ENCODE peak calls at places on chromosomes 6 and 20, in five cellular contexts. P is heart left ventricle, G is activated B cell treated with CpG ODN at 0.5 μM for 24 hours, D is skeletal muscle cell, T is fibroblast of mammary gland. H is an unnamed sample.

GRCh38 chr6:156910938-156911337 is 133.8 kb downstream of the ARID1B start:
- DNase-seq in P (no peak), D (no peak), G (no peak), T (peak), H (no peak)

GRCh38 chr20:919491-919916 is 3.4 kb upstream of the ANGPT4 start:
- DNase-seq in T (no peak), P (no peak), G (no peak), D (no peak), H (no peak)

GRCh38 chr6:10610289-10610688 is 84.1 kb downstream of the C6orf52 start:
- DNase-seq in P (peak), D (no peak), T (peak), G (no peak), H (peak)

GRCh38 chr6:35611235-35611634 is 77.5 kb downstream of the FKBP5 start:
- DNase-seq in D (no peak), P (no peak), G (no peak), T (peak), H (no peak)

GRCh38 chr6:18795726-18796125 is 408.6 kb downstream of the RNF144B start:
- DNase-seq in G (no peak), P (no peak), T (no peak), D (no peak), H (no peak)

GRCh38 chr6:6418421-6418820 is 98.0 kb upstream of the F13A1 start:
- DNase-seq in D (no peak), G (no peak), T (no peak), P (no peak), H (no peak)

GRCh38 chr6:57097596-57097995 is 7.6 kb downstream of the ZNF451 start:
- DNase-seq in G (no peak), T (no peak), D (no peak), P (no peak), H (no peak)

GRCh38 chr20:60262967-60263603 is 304.9 kb downstream of the CDH26 start:
- DNase-seq in T (peak), G (peak), D (no peak), P (no peak), H (no peak)

GRCh38 chr6:169409742-169410312 is 156.2 kb upstream of the THBS2 start:
- DNase-seq in G (no peak), P (no peak), T (peak), D (no peak), H (no peak)

GRCh38 chr20:62845818-62846527 is 15.6 kb downstream of the TCFL5 start:
- DNase-seq in D (no peak), T (peak), P (peak), G (no peak), H (peak)

GRCh38 chr20:43536817-43537440 is 21.9 kb upstream of the SGK2 start:
- DNase-seq in G (no peak), D (no peak), P (no peak), T (no peak), H (no peak)

GRCh38 chr6:41557305-41557704 is 11.1 kb downstream of the FOXP4 start:
- DNase-seq in G (no peak), T (no peak), P (no peak), D (no peak), H (no peak)

GRCh38 chr6:106082735-106083398 is 3.3 kb upstream of the PRDM1 start:
- DNase-seq in T (peak), G (no peak), D (peak), P (no peak), H (no peak)

GRCh38 chr6:36927691-36928546 is 26.6 kb upstream of the PI16 start:
- DNase-seq in T (peak), D (no peak), G (no peak), P (peak), H (peak)

H was measured in left ventricle myocardium superior.